ENCODE peak calls at places on chromosomes 7 and 10, in nine cellular contexts. N is psoas muscle; M is NCI-H1092 treated with DMSO at 0.1 percent for 48 hours; U is activated CD8-positive, alpha-beta memory T cell treated with anti-CD3 and anti-CD28 coated beads, Interleukin-2, amount 50 U/mL, for 4 hours; H is stimulated activated CD4-positive, alpha-beta T cell treated with anti-CD3 and anti-CD28 coated beads, Interleukin-1b, Interleukin-23, amount 100 ng/mL, for 48 hours; R is mucosa of gallbladder; B is tibial artery; K is activated naive CD4-positive, alpha-beta T cell treated with anti-CD3 and anti-CD28 coated beads, Interleukin-2, amount 50 U/mL, for 72 hours; C is breast epithelium. P is an unnamed sample.

GRCh38 chr7:5214641-5215040 is 24.6 kb downstream of the WIPI2 start:
- DNase-seq in N (no peak), M (no peak), U (no peak), H (no peak), R (no peak), B (no peak), K (no peak), C (no peak), P (peak; percentile 8)

GRCh38 chr10:48648172-48648942 is 36.3 kb upstream of the WDFY4 start:
- DNase-seq in N (no peak), M (no peak), U (no peak), H (no peak), R (no peak), B (no peak), K (no peak), C (no peak), P (no peak)

GRCh38 chr7:42057331-42057730 is 179.7 kb downstream of the GLI3 start:
- DNase-seq in N (no peak), M (no peak), U (no peak), H (no peak), R (no peak), B (no peak), K (no peak), C (no peak), P (no peak)

GRCh38 chr7:32115831-32116230 is 45.6 kb upstream of the PDE1C start:
- DNase-seq in N (no peak), M (no peak), U (no peak), H (no peak), R (no peak), B (no peak), K (no peak), C (no peak), P (no peak)

GRCh38 chr7:3537210-3537875 is 236.3 kb downstream of the SDK1 start:
- DNase-seq in N (no peak), M (no peak), U (no peak), H (no peak), R (no peak), B (no peak), K (no peak), C (no peak), P (no peak)

GRCh38 chr7:44449531-44449930 is 40.9 kb downstream of the NUDCD3 start:
- DNase-seq in N (no peak), M (no peak), U (no peak), H (no peak), R (no peak), B (no peak), K (no peak), C (no peak), P (no peak)

GRCh38 chr7:34034728-34035127 is 129.4 kb downstream of the BMPER start:
- DNase-seq in N (no peak), M (no peak), U (no peak), H (no peak), R (no peak), B (no peak), K (no peak), C (no peak), P (no peak)

GRCh38 chr10:69958232-69958902 is 94.3 kb upstream of the MACROH2A2 start:
- DNase-seq in N (no peak), M (peak; percentile 28), U (no peak), H (peak; percentile 11), R (no peak), B (no peak), K (no peak), C (no peak), P (no peak)

GRCh38 chr7:49295136-49295535 is 370.8 kb downstream of the CDC14C start:
- DNase-seq in N (no peak), M (no peak), U (no peak), H (no peak), R (no peak), B (no peak), K (no peak), C (no peak), P (no peak)

GRCh38 chr10:120970595-120971529 is 119.7 kb downstream of the WDR11 start:
- DNase-seq in N (no peak), M (no peak), U (no peak), H (no peak), R (no peak), B (no peak), K (no peak), C (no peak), P (no peak)

GRCh38 chr7:98215561-98216495 is 4.6 kb downstream of the BHLHA15 start:
- DNase-seq in N (peak; percentile 43), M (peak; percentile 6), U (no peak), H (no peak), R (peak; percentile 31), B (no peak), K (no peak), C (no peak), P (peak; percentile 19)

GRCh38 chr10:65348637-65349036 is 1577.2 kb upstream of the LRRTM3 start:
- DNase-seq in N (no peak), M (no peak), U (no peak), H (no peak), R (no peak), B (no peak), K (no peak), C (no peak), P (no peak)

GRCh38 chr7:27152816-27153486 is 568 bp upstream of the HOXA3 start:
- DNase-seq in N (no peak), M (no peak), U (no peak), H (no peak), R (no peak), B (no peak), K (peak; percentile 42), C (no peak), P (no peak)

GRCh38 chr10:76324283-76324682 is 892.9 kb downstream of the LRMDA start:
- DNase-seq in N (peak; percentile 59), M (peak; percentile 75), U (no peak), H (no peak), R (no peak), B (peak; percentile 58), K (no peak), C (no peak), P (peak; percentile 55)

GRCh38 chr7:149861728-149862045 is 12.1 kb upstream of the ATP6V0E2 start:
- DNase-seq in N (no peak), M (no peak), U (no peak), H (no peak), R (no peak), B (no peak), K (no peak), C (no peak), P (no peak)

GRCh38 chr7:22969010-22969431 is 44.9 kb downstream of the HYCC1 start:
- DNase-seq in N (peak; percentile 66), M (no peak), U (no peak), H (no peak), R (no peak), B (no peak), K (no peak), C (no peak), P (no peak)

GRCh38 chr7:24721378-24722030 is 35.8 kb downstream of the GSDME start:
- DNase-seq in N (no peak), M (no peak), U (no peak), H (no peak), R (no peak), B (no peak), K (no peak), C (no peak), P (no peak)

GRCh38 chr10:62996925-62997324 is 136.2 kb upstream of the NRBF2 start:
- DNase-seq in N (no peak), M (no peak), U (no peak), H (no peak), R (no peak), B (no peak), K (no peak), C (no peak), P (peak; percentile 31)

GRCh38 chr7:111486472-111487142 is 75.7 kb downstream of the IMMP2L start:
- DNase-seq in N (no peak), M (peak; percentile 74), U (no peak), H (no peak), R (no peak), B (no peak), K (no peak), C (no peak), P (no peak)

GRCh38 chr10:92238586-92239098 is 52.2 kb downstream of the CPEB3 start:
- DNase-seq in N (peak; percentile 80), M (no peak), U (no peak), H (no peak), R (peak; percentile 16), B (peak; percentile 53), K (no peak), C (peak; percentile 62), P (peak; percentile 51)

GRCh38 chr10:24701447-24701846 is 22.2 kb downstream of the ARHGAP21 start:
- DNase-seq in N (no peak), M (no peak), U (no peak), H (no peak), R (no peak), B (no peak), K (no peak), C (no peak), P (no peak)

GRCh38 chr10:130301026-130301892 is 165.1 kb downstream of the GLRX3 start:
- DNase-seq in N (peak; percentile 90), M (peak; percentile 69), U (peak; percentile 41), H (peak; percentile 87), R (peak; percentile 49), B (peak; percentile 26), K (peak; percentile 65), C (no peak), P (no peak)

GRCh38 chr10:127762925-127763324 is 25.9 kb downstream of the FOXI2 start:
- DNase-seq in N (no peak), M (no peak), U (no peak), H (no peak), R (no peak), B (no peak), K (no peak), C (no peak), P (no peak)

GRCh38 chr10:123645615-123646014 is 20.5 kb upstream of the GPR26 start:
- DNase-seq in N (no peak), M (no peak), U (no peak), H (no peak), R (no peak), B (no peak), K (no peak), C (no peak), P (no peak)

GRCh38 chr10:65501259-65501658 is 1424.6 kb upstream of the LRRTM3 start:
- DNase-seq in N (no peak), M (no peak), U (no peak), H (no peak), R (no peak), B (no peak), K (no peak), C (no peak), P (no peak)

GRCh38 chr7:87001214-87001613 is 58.2 kb downstream of the ELAPOR2 start:
- DNase-seq in N (no peak), M (no peak), U (no peak), H (no peak), R (no peak), B (no peak), K (no peak), C (peak; percentile 51), P (no peak)

GRCh38 chr7:157795631-157796030 is 458.8 kb downstream of the DNAJB6 start:
- DNase-seq in N (peak; percentile 38), M (no peak), U (no peak), H (no peak), R (no peak), B (no peak), K (no peak), C (no peak), P (no peak)